ENCODE peak calls at places on chromosome 13, in eight cellular contexts. H is PC-3; E is midbrain; P is naive thymus-derived CD4-positive, alpha-beta T cell; K is NCI-H460; F is H7; L is NCI-H1417; N is NCI-H524. Z is an unnamed sample.

GRCh38 chr13:114064516-114065140 is 67.8 kb downstream of the RASA3 start:
- DNase-seq in L (no peak), H (peak), P (no peak), E (peak), F (no peak), N (no peak), K (peak), Z (peak)

GRCh38 chr13:34369925-34370324 is 552.0 kb downstream of the RFC3 start:
- DNase-seq in N (no peak), H (peak), P (no peak), L (no peak), F (no peak), K (no peak), E (no peak), Z (no peak)

GRCh38 chr13:89465366-89465765 is 1794.2 kb downstream of the SLITRK5 start:
- DNase-seq in P (no peak), F (no peak), H (no peak), L (no peak), N (no peak), K (no peak), E (no peak), Z (no peak)

GRCh38 chr13:43572601-43573360 is 214.0 kb downstream of the ENOX1 start:
- DNase-seq in N (no peak), L (no peak), K (no peak), P (no peak), E (no peak), H (peak), F (no peak), Z (no peak)

GRCh38 chr13:102035969-102036368 is 365.9 kb downstream of the FGF14 start:
- DNase-seq in N (no peak), K (no peak), P (no peak), F (no peak), H (no peak), L (peak), E (no peak), Z (no peak)

GRCh38 chr13:73702419-73703071 is 431.7 kb downstream of the KLF12 start:
- DNase-seq in F (no peak), H (peak), L (no peak), K (no peak), P (no peak), N (no peak), E (no peak), Z (peak)

GRCh38 chr13:111330211-111330610 is 9.8 kb downstream of the TEX29 start:
- DNase-seq in P (no peak), E (no peak), K (no peak), N (no peak), F (peak), L (no peak), H (no peak), Z (no peak)

GRCh38 chr13:52012512-52012836 is 276 bp downstream of the ALG11 start:
- DNase-seq in K (no peak), E (no peak), L (no peak), H (no peak), N (no peak), F (no peak), P (no peak), Z (no peak)

GRCh38 chr13:31321457-31321856 is 121.7 kb downstream of the B3GLCT start:
- DNase-seq in P (no peak), F (no peak), E (no peak), L (no peak), K (no peak), H (no peak), N (no peak), Z (no peak)

GRCh38 chr13:95228130-95228529 is 73.1 kb downstream of the ABCC4 start:
- DNase-seq in N (no peak), L (no peak), K (no peak), H (no peak), E (no peak), P (no peak), F (no peak), Z (no peak)

GRCh38 chr13:28820099-28821051 is at the start of gene MTUS2:
- DNase-seq in F (peak), H (no peak), E (no peak), K (no peak), N (peak), L (peak), P (no peak), Z (peak)

GRCh38 chr13:59424661-59425060 is 739.1 kb downstream of the DIAPH3 start:
- DNase-seq in E (no peak), H (peak), F (no peak), P (no peak), K (no peak), L (no peak), N (no peak), Z (no peak)

GRCh38 chr13:41643502-41643901 is 186.2 kb downstream of the RGCC start:
- DNase-seq in P (no peak), E (no peak), F (no peak), H (no peak), L (no peak), N (no peak), K (no peak), Z (no peak)

GRCh38 chr13:23059173-23059572 is 121.6 kb upstream of the SGCG start:
- DNase-seq in F (no peak), K (no peak), E (no peak), N (no peak), H (no peak), L (no peak), P (no peak), Z (no peak)

GRCh38 chr13:27336005-27336673 is 65.5 kb downstream of the RASL11A start:
- DNase-seq in P (no peak), L (no peak), H (no peak), E (no peak), K (no peak), N (no peak), F (peak), Z (no peak)

GRCh38 chr13:25727250-25727649 is 324.6 kb downstream of the SHISA2 start:
- DNase-seq in P (no peak), K (no peak), H (peak), F (no peak), N (no peak), L (peak), E (no peak), Z (peak)

GRCh38 chr13:40164137-40164536 is 502.3 kb downstream of the FOXO1 start:
- DNase-seq in P (no peak), K (no peak), L (no peak), N (no peak), H (peak), F (no peak), E (no peak), Z (no peak)

GRCh38 chr13:97934590-97934989 is 18.9 kb upstream of the IPO5 start:
- DNase-seq in N (no peak), F (no peak), P (no peak), H (no peak), E (peak), K (no peak), L (no peak), Z (peak)

GRCh38 chr13:75226755-75227435 is 255.1 kb downstream of the TBC1D4 start:
- DNase-seq in E (no peak), N (no peak), L (no peak), F (no peak), K (no peak), H (peak), P (no peak), Z (no peak)

GRCh38 chr13:73321039-73321438 is 262.2 kb downstream of the KLF5 start:
- DNase-seq in E (no peak), H (no peak), L (no peak), F (no peak), P (no peak), K (no peak), N (no peak), Z (peak)

GRCh38 chr13:79989251-79989661 is 351.7 kb downstream of the SPRY2 start:
- DNase-seq in K (no peak), F (no peak), H (peak), L (no peak), N (no peak), E (no peak), P (no peak), Z (no peak)

GRCh38 chr13:51869921-51870320 is 8.2 kb downstream of the CCDC70 start:
- DNase-seq in N (no peak), P (no peak), H (no peak), L (no peak), K (no peak), F (no peak), E (no peak), Z (no peak)

GRCh38 chr13:27658569-27658968 is 36.9 kb downstream of the POLR1D start:
- DNase-seq in E (no peak), H (peak), L (no peak), N (no peak), K (no peak), P (no peak), F (no peak), Z (no peak)

GRCh38 chr13:61029064-61029463 is 386.6 kb downstream of the PCDH20 start:
- DNase-seq in N (no peak), K (no peak), E (no peak), P (no peak), H (peak), F (peak), L (peak), Z (no peak)

GRCh38 chr13:109941951-109942350 is 155.6 kb upstream of the IRS2 start:
- DNase-seq in P (no peak), L (no peak), E (no peak), N (no peak), F (no peak), H (no peak), K (no peak), Z (no peak)